ENCODE peak calls at places on chromosomes 2 and 18, in nine cellular contexts. W is vagina, H is SK-N-SH, Z is K562, G is GM12878, T is Panc1, S is breast epithelium, Y is esophagus muscularis mucosa, R is GM23338. B is an unnamed sample.
A peak's percentile ranks its signal among the peaks of the same experiment; 100 is the strongest.

GRCh38 chr2:81073412-81073811 is 768.9 kb upstream of the LRRTM1 start:
- DNase-seq in R (no peak), Z (no peak), T (no peak), Y (no peak), H (no peak), G (no peak), S (no peak), W (no peak), B (no peak)

GRCh38 chr2:161651547-161651946 is 27.3 kb downstream of the SLC4A10 start:
- DNase-seq in H (no peak), W (no peak), R (no peak), Y (no peak), Z (no peak), T (no peak), S (no peak), G (no peak), B (no peak)

GRCh38 chr2:1781291-1782080 is 37.2 kb upstream of the PXDN start:
- DNase-seq in Y (no peak), H (no peak), T (no peak), G (no peak), R (no peak), W (no peak), Z (no peak), S (no peak), B (no peak)

GRCh38 chr18:46722051-46722450 is 34.8 kb downstream of the ST8SIA5 start:
- DNase-seq in R (no peak), G (no peak), T (no peak), W (no peak), S (no peak), Z (no peak), Y (no peak), H (no peak), B (no peak)

GRCh38 chr2:16425462-16426336 is 239.9 kb downstream of the CYRIA start:
- DNase-seq in Y (no peak), Z (no peak), W (no peak), S (no peak), R (no peak), T (no peak), H (peak; percentile 20), G (no peak), B (peak; percentile 82)

GRCh38 chr2:18378020-18378653 is 182.3 kb downstream of the RDH14 start:
- DNase-seq in T (no peak), S (no peak), R (peak; percentile 65), W (no peak), Y (no peak), H (peak; percentile 62), Z (peak; percentile 52), G (no peak), B (peak; percentile 23)

GRCh38 chr2:178241852-178242551 is 47.7 kb downstream of the OSBPL6 start:
- DNase-seq in W (no peak), G (no peak), T (peak; percentile 15), R (peak; percentile 35), H (peak; percentile 37), Y (no peak), Z (peak; percentile 53), S (peak; percentile 38), B (peak; percentile 29)

GRCh38 chr2:36731941-36732700 is 35.6 kb downstream of the VIT start:
- DNase-seq in W (no peak), S (no peak), G (no peak), Z (no peak), T (no peak), R (no peak), H (peak; percentile 53), Y (no peak), B (no peak)

GRCh38 chr2:46481541-46482193 is 2.3 kb downstream of the TMEM247 start:
- DNase-seq in Y (no peak), T (no peak), R (no peak), W (no peak), Z (no peak), G (no peak), H (no peak), S (no peak), B (no peak)

GRCh38 chr2:109675666-109676345 is 61.6 kb downstream of the SOWAHC start:
- DNase-seq in Z (no peak), S (no peak), T (no peak), Y (no peak), R (no peak), G (no peak), H (no peak), W (no peak), B (no peak)

GRCh38 chr2:71864085-71864484 is 283.6 kb downstream of the CYP26B1 start:
- DNase-seq in S (no peak), W (no peak), H (no peak), Z (no peak), Y (no peak), T (no peak), G (no peak), R (no peak), B (no peak)

GRCh38 chr2:109611467-109612095 is 2.2 kb downstream of the SEPTIN10 start:
- DNase-seq in T (no peak), G (no peak), S (no peak), Z (no peak), W (no peak), H (no peak), Y (no peak), R (no peak), B (no peak)

GRCh38 chr2:226169751-226170581 is 629.7 kb downstream of the IRS1 start:
- DNase-seq in Y (no peak), W (no peak), Z (no peak), R (no peak), H (no peak), T (no peak), S (no peak), G (no peak), B (no peak)

GRCh38 chr18:57249109-57249508 is 102.2 kb downstream of the BOD1L2 start:
- DNase-seq in S (no peak), W (no peak), R (no peak), H (no peak), G (no peak), Z (no peak), T (no peak), Y (no peak), B (no peak)

GRCh38 chr2:106094101-106094860 is 99.8 kb downstream of the UXS1 start:
- DNase-seq in Y (peak; percentile 86), T (no peak), Z (no peak), G (no peak), H (no peak), S (no peak), R (no peak), W (peak; percentile 44), B (no peak)

GRCh38 chr2:152126664-152127063 is 27.8 kb upstream of the CACNB4 start:
- DNase-seq in Y (no peak), Z (peak; percentile 23), T (no peak), W (no peak), S (no peak), R (peak; percentile 24), H (no peak), G (no peak), B (no peak)

GRCh38 chr18:70195852-70196434 is 9.5 kb downstream of the RTTN start:
- DNase-seq in H (peak; percentile 54), G (no peak), Z (peak; percentile 29), W (no peak), Y (no peak), R (peak; percentile 58), S (no peak), T (no peak), B (peak; percentile 10)

GRCh38 chr2:179842498-179843153 is 18.8 kb downstream of the ZNF385B start:
- DNase-seq in Y (no peak), T (no peak), G (no peak), H (peak; percentile 70), S (no peak), R (peak; percentile 68), Z (peak; percentile 59), W (no peak), B (no peak)

GRCh38 chr2:232276739-232277313 is 101.7 kb upstream of the ALPP start:
- DNase-seq in W (no peak), G (no peak), H (no peak), Z (no peak), Y (no peak), S (no peak), T (no peak), R (peak; percentile 55), B (no peak)

GRCh38 chr2:218344090-218344754 is 12.4 kb upstream of the CATIP start:
- DNase-seq in Y (no peak), H (no peak), G (no peak), S (no peak), T (no peak), Z (no peak), W (no peak), R (no peak), B (no peak)
- H3K4me3 ChIP-seq in Y (no peak overlapping the region), H (no peak overlapping the region), G (no peak overlapping the region), S (no peak overlapping the region), T (no peak overlapping the region), Z (no peak overlapping the region), W (no peak overlapping the region), R (no peak overlapping the region), B (no peak overlapping the region)

GRCh38 chr2:191638079-191638801 is 39.7 kb upstream of the NABP1 start:
- DNase-seq in G (no peak), Y (no peak), W (no peak), S (no peak), H (no peak), Z (peak; percentile 75), R (peak; percentile 3), T (peak; percentile 73), B (no peak)
- TF ChIP-seq CTCF in G (no peak), Y (no peak), W (no peak), S (no peak), H (no peak), Z (no peak), R (no peak), T (no peak), B (no peak)

GRCh38 chr2:3421053-3421452 is 41.6 kb downstream of the TRAPPC12 start:
- DNase-seq in T (no peak), Z (no peak), H (no peak), W (no peak), S (no peak), G (no peak), Y (no peak), R (no peak), B (no peak)

GRCh38 chr2:3421541-3421940 is 42.0 kb downstream of the TRAPPC12 start:
- DNase-seq in T (no peak), Z (no peak), R (no peak), Y (no peak), S (no peak), H (no peak), W (no peak), G (no peak), B (no peak)

GRCh38 chr2:3422161-3422767 is 42.8 kb downstream of the TRAPPC12 start:
- DNase-seq in S (no peak), R (no peak), Z (no peak), T (no peak), W (peak; percentile 37), G (peak; percentile 27), H (no peak), Y (no peak), B (no peak)

GRCh38 chr2:3424171-3424795 is 44.8 kb downstream of the TRAPPC12 start:
- DNase-seq in S (no peak), H (no peak), G (no peak), W (no peak), T (no peak), R (no peak), Z (no peak), Y (no peak), B (no peak)

GRCh38 chr2:3423492-3424170 is 44.1 kb downstream of the TRAPPC12 start:
- DNase-seq in Z (peak; percentile 77), W (peak; percentile 74), G (peak; percentile 8), T (peak; percentile 36), S (peak; percentile 34), Y (no peak), R (peak; percentile 76), H (peak; percentile 88), B (peak; percentile 39)
- TF ChIP-seq POLR2AphosphoS5 in Z (no peak), W (no peak), G (no peak), T (no peak), S (no peak), Y (no peak), R (no peak), H (no peak), B (peak; percentile 30)

GRCh38 chr2:38516122-38516521 is 86.6 kb downstream of the HNRNPLL start:
- DNase-seq in R (no peak), T (no peak), Z (no peak), H (no peak), W (no peak), G (no peak), S (no peak), Y (no peak), B (no peak)
- H3K4me3 ChIP-seq in R (no peak overlapping the region), T (no peak overlapping the region), Z (peak overlapping the region; percentile 42), H (no peak overlapping the region), W (peak overlapping the region; percentile 36), G (no peak overlapping the region), S (peak overlapping the region; percentile 44), Y (peak overlapping the region; percentile 40), B (no peak overlapping the region)

B was measured in prostate gland.